ENCODE peak calls at places on chromosomes 7 and 10, in seven cellular contexts. O, B, N, I, W, J and E are unnamed samples.

GRCh38 chr7:7524121-7524520 is 11.6 kb downstream of the COL28A1 start:
- DNase-seq in O (no peak), B (no peak), N (no peak), I (no peak), W (no peak), J (no peak), E (no peak)

GRCh38 chr10:77386833-77387232 is 250.8 kb downstream of the KCNMA1 start:
- DNase-seq in O (no peak), B (peak; percentile 71), N (peak; percentile 49), I (peak; percentile 79), W (peak; percentile 57), J (no peak), E (peak; percentile 85)

GRCh38 chr10:114648368-114648767 is 9.7 kb downstream of the ABLIM1 start:
- DNase-seq in O (no peak), B (peak; percentile 87), N (no peak), I (peak; percentile 67), W (peak; percentile 85), J (no peak), E (peak; percentile 97)

GRCh38 chr10:31927597-31928530 is 767 bp downstream of the ARHGAP12 start:
- DNase-seq in O (peak; percentile 74), B (peak; percentile 51), N (no peak), I (peak; percentile 70), W (peak; percentile 43), J (peak; percentile 51), E (peak; percentile 57)

GRCh38 chr10:97850446-97850845 is 803 bp downstream of the GOLGA7B start:
- DNase-seq in O (no peak), B (no peak), N (no peak), I (no peak), W (no peak), J (no peak), E (no peak)

GRCh38 chr10:114801411-114801813 is 20.2 kb upstream of the FHIP2A start:
- DNase-seq in O (no peak), B (no peak), N (no peak), I (peak; percentile 28), W (no peak), J (peak; percentile 15), E (no peak)

GRCh38 chr7:140168816-140169215 is 8.0 kb downstream of the KDM7A start:
- DNase-seq in O (no peak), B (no peak), N (no peak), I (no peak), W (no peak), J (no peak), E (no peak)

GRCh38 chr10:69650589-69651261 is 20.7 kb downstream of the FAM241B start:
- DNase-seq in O (no peak), B (no peak), N (no peak), I (peak; percentile 17), W (no peak), J (no peak), E (no peak)

GRCh38 chr7:55498142-55498541 is 74.2 kb downstream of the VOPP1 start:
- DNase-seq in O (no peak), B (no peak), N (no peak), I (no peak), W (no peak), J (peak; percentile 32), E (no peak)

GRCh38 chr7:106704000-106704840 is 43.3 kb upstream of the CCDC71L start:
- DNase-seq in O (no peak), B (no peak), N (no peak), I (no peak), W (no peak), J (no peak), E (no peak)

GRCh38 chr10:103458720-103459119 is at the start of gene CALHM1:
- DNase-seq in O (peak; percentile 33), B (no peak), N (no peak), I (no peak), W (no peak), J (no peak), E (no peak)

GRCh38 chr10:76428541-76429330 is 997.3 kb downstream of the LRMDA start:
- DNase-seq in O (no peak), B (peak; percentile 90), N (no peak), I (peak; percentile 89), W (peak; percentile 86), J (no peak), E (peak; percentile 94)

GRCh38 chr7:128710391-128710930 is 28.7 kb upstream of the CALU start:
- DNase-seq in O (no peak), B (no peak), N (no peak), I (peak; percentile 28), W (no peak), J (no peak), E (peak; percentile 57)

GRCh38 chr7:30241767-30242166 is 42.6 kb upstream of the ZNRF2 start:
- DNase-seq in O (no peak), B (peak; percentile 62), N (no peak), I (peak; percentile 45), W (no peak), J (no peak), E (peak; percentile 62)

GRCh38 chr7:139734395-139734794 is 43.4 kb downstream of the HIPK2 start:
- DNase-seq in O (no peak), B (peak; percentile 65), N (no peak), I (peak; percentile 80), W (peak; percentile 64), J (no peak), E (peak; percentile 100)

GRCh38 chr10:112526130-112526529 is 79.1 kb downstream of the VTI1A start:
- DNase-seq in O (no peak), B (peak; percentile 61), N (no peak), I (peak; percentile 55), W (peak; percentile 15), J (no peak), E (peak; percentile 41)

GRCh38 chr7:106517508-106517907 is 143.4 kb downstream of the CCDC71L start:
- DNase-seq in O (no peak), B (no peak), N (no peak), I (no peak), W (no peak), J (no peak), E (no peak)

GRCh38 chr7:32299133-32299702 is 191.0 kb downstream of the LSM5 start:
- DNase-seq in O (peak; percentile 70), B (peak; percentile 12), N (no peak), I (no peak), W (no peak), J (no peak), E (peak; percentile 4)

GRCh38 chr7:130400120-130400572 is 19.9 kb downstream of the CPA1 start:
- DNase-seq in O (no peak), B (no peak), N (no peak), I (no peak), W (peak; percentile 50), J (no peak), E (peak; percentile 43)

GRCh38 chr7:137130751-137131158 is 212.8 kb downstream of the PTN start:
- DNase-seq in O (no peak), B (peak; percentile 92), N (no peak), I (peak; percentile 74), W (peak; percentile 25), J (no peak), E (peak; percentile 95)

GRCh38 chr10:86815035-86815617 is 58.7 kb downstream of the BMPR1A start:
- DNase-seq in O (no peak), B (peak; percentile 45), N (no peak), I (no peak), W (peak; percentile 33), J (no peak), E (peak; percentile 63)

GRCh38 chr7:100793806-100794660 is 33.3 kb downstream of the EPHB4 start:
- DNase-seq in O (no peak), B (peak; percentile 33), N (no peak), I (peak; percentile 50), W (peak; percentile 7), J (no peak), E (no peak)

GRCh38 chr7:157980774-157981173 is 606.8 kb downstream of the PTPRN2 start:
- DNase-seq in O (no peak), B (no peak), N (no peak), I (no peak), W (no peak), J (no peak), E (no peak)

GRCh38 chr10:109889867-109890266 is 33.4 kb downstream of the XPNPEP1 start:
- DNase-seq in O (no peak), B (peak; percentile 88), N (peak; percentile 77), I (peak; percentile 86), W (peak; percentile 66), J (no peak), E (peak; percentile 92)